ENCODE peak calls at places on chromosome 6, in five cellular contexts. One of them, this sample, is unnamed.

GRCh38 chr6:153170511-153170910 is 39.4 kb upstream of the RGS17 start:
- DNase-seq in AG10803: peak
- DNase-seq in ovary: no peak
- DNase-seq in cardiac fibroblast: peak
- DNase-seq in OCI-LY7: no peak
- DNase-seq in this sample: peak

GRCh38 chr6:160991411-160992322 is at the start of gene MAP3K4:
- DNase-seq in OCI-LY7: peak
- DNase-seq in ovary: peak
- DNase-seq in AG10803: peak
- DNase-seq in cardiac fibroblast: peak
- DNase-seq in this sample: peak

GRCh38 chr6:159908940-159909339 is 18.2 kb downstream of the MAS1 start:
- DNase-seq in cardiac fibroblast: no peak
- DNase-seq in ovary: no peak
- DNase-seq in OCI-LY7: no peak
- DNase-seq in AG10803: no peak
- DNase-seq in this sample: no peak

GRCh38 chr6:26575494-26575939 is 21.2 kb upstream of the ABT1 start:
- DNase-seq in AG10803: no peak
- DNase-seq in ovary: no peak
- DNase-seq in cardiac fibroblast: peak
- DNase-seq in OCI-LY7: no peak
- DNase-seq in this sample: no peak

GRCh38 chr6:119957195-119957594 is 607.6 kb upstream of the MAN1A1 start:
- DNase-seq in AG10803: no peak
- DNase-seq in cardiac fibroblast: no peak
- DNase-seq in OCI-LY7: no peak
- DNase-seq in ovary: no peak
- DNase-seq in this sample: no peak

GRCh38 chr6:75268988-75269354 is 15.6 kb downstream of the TMEM30A start:
- DNase-seq in AG10803: no peak
- DNase-seq in ovary: no peak
- DNase-seq in cardiac fibroblast: no peak
- DNase-seq in OCI-LY7: no peak
- DNase-seq in this sample: no peak

GRCh38 chr6:138410972-138411667 is 7.1 kb downstream of the HEBP2 start:
- DNase-seq in cardiac fibroblast: peak
- DNase-seq in ovary: no peak
- DNase-seq in AG10803: no peak
- DNase-seq in OCI-LY7: no peak
- DNase-seq in this sample: peak

GRCh38 chr6:137927777-137928218 is 60.7 kb downstream of the TNFAIP3 start:
- DNase-seq in cardiac fibroblast: peak
- DNase-seq in ovary: no peak
- DNase-seq in OCI-LY7: peak
- DNase-seq in AG10803: no peak
- DNase-seq in this sample: no peak

GRCh38 chr6:69007781-69008180 is 372.7 kb downstream of the ADGRB3 start:
- DNase-seq in ovary: no peak
- DNase-seq in AG10803: no peak
- DNase-seq in OCI-LY7: no peak
- DNase-seq in cardiac fibroblast: no peak
- DNase-seq in this sample: no peak

GRCh38 chr6:153334121-153334520 is 203.0 kb upstream of the RGS17 start:
- DNase-seq in ovary: no peak
- DNase-seq in OCI-LY7: no peak
- DNase-seq in AG10803: no peak
- DNase-seq in cardiac fibroblast: no peak
- DNase-seq in this sample: no peak

GRCh38 chr6:110720066-110720465 is 95.2 kb downstream of the CDK19 start:
- DNase-seq in ovary: no peak
- DNase-seq in AG10803: no peak
- DNase-seq in cardiac fibroblast: no peak
- DNase-seq in OCI-LY7: no peak
- DNase-seq in this sample: no peak

GRCh38 chr6:657743-658142 is 843 bp upstream of the HUS1B start:
- DNase-seq in OCI-LY7: no peak
- DNase-seq in ovary: no peak
- DNase-seq in cardiac fibroblast: no peak
- DNase-seq in AG10803: no peak
- DNase-seq in this sample: no peak

GRCh38 chr6:43770417-43771209 is 602 bp downstream of the VEGFA start:
- DNase-seq in ovary: peak
- DNase-seq in AG10803: peak
- DNase-seq in cardiac fibroblast: peak
- DNase-seq in OCI-LY7: peak
- DNase-seq in this sample: peak

GRCh38 chr6:91669904-91670295 is 1083.0 kb upstream of the MAP3K7 start:
- DNase-seq in OCI-LY7: no peak
- DNase-seq in AG10803: no peak
- DNase-seq in cardiac fibroblast: no peak
- DNase-seq in ovary: no peak
- DNase-seq in this sample: no peak

GRCh38 chr6:2821554-2821953 is 20.1 kb downstream of the SERPINB1 start:
- DNase-seq in ovary: no peak
- DNase-seq in AG10803: no peak
- DNase-seq in cardiac fibroblast: no peak
- DNase-seq in OCI-LY7: no peak
- DNase-seq in this sample: no peak

GRCh38 chr6:99347804-99348203 is 1.7 kb downstream of the FAXC start:
- DNase-seq in AG10803: no peak
- DNase-seq in OCI-LY7: no peak
- DNase-seq in cardiac fibroblast: no peak
- DNase-seq in ovary: no peak
- DNase-seq in this sample: no peak

GRCh38 chr6:33317418-33317667 is 201 bp downstream of the ZBTB22 start:
- DNase-seq in cardiac fibroblast: no peak
- DNase-seq in AG10803: no peak
- DNase-seq in ovary: peak
- DNase-seq in OCI-LY7: no peak
- DNase-seq in this sample: no peak

GRCh38 chr6:12138377-12138776 is 126.3 kb downstream of the HIVEP1 start:
- DNase-seq in cardiac fibroblast: no peak
- DNase-seq in AG10803: no peak
- DNase-seq in OCI-LY7: no peak
- DNase-seq in ovary: no peak
- DNase-seq in this sample: no peak

GRCh38 chr6:85451586-85452306 is 1.9 kb downstream of the NT5E start:
- DNase-seq in ovary: no peak
- DNase-seq in AG10803: no peak
- DNase-seq in OCI-LY7: no peak
- DNase-seq in cardiac fibroblast: no peak
- DNase-seq in this sample: no peak

GRCh38 chr6:81640891-81641290 is 111.6 kb downstream of the TENT5A start:
- DNase-seq in OCI-LY7: no peak
- DNase-seq in AG10803: no peak
- DNase-seq in ovary: no peak
- DNase-seq in cardiac fibroblast: no peak
- DNase-seq in this sample: no peak

GRCh38 chr6:170206931-170207431 is 83.9 kb downstream of the DLL1 start:
- DNase-seq in cardiac fibroblast: no peak
- DNase-seq in AG10803: no peak
- DNase-seq in ovary: peak
- DNase-seq in OCI-LY7: no peak
- DNase-seq in this sample: no peak

GRCh38 chr6:56021943-56022342 is 146.6 kb upstream of the BMP5 start:
- DNase-seq in AG10803: no peak
- DNase-seq in OCI-LY7: no peak
- DNase-seq in ovary: no peak
- DNase-seq in cardiac fibroblast: no peak
- DNase-seq in this sample: no peak

GRCh38 chr6:20424679-20425078 is 23.0 kb downstream of the E2F3 start:
- DNase-seq in AG10803: peak
- DNase-seq in cardiac fibroblast: peak
- DNase-seq in ovary: no peak
- DNase-seq in OCI-LY7: no peak
- DNase-seq in this sample: no peak

GRCh38 chr6:79034865-79035264 is 43.2 kb downstream of the PHIP start:
- DNase-seq in ovary: no peak
- DNase-seq in cardiac fibroblast: peak
- DNase-seq in AG10803: peak
- DNase-seq in OCI-LY7: no peak
- DNase-seq in this sample: peak

GRCh38 chr6:131960371-131961133 is 9.4 kb upstream of the CCN2 start:
- DNase-seq in OCI-LY7: peak
- DNase-seq in cardiac fibroblast: peak
- DNase-seq in ovary: no peak
- DNase-seq in AG10803: peak
- DNase-seq in this sample: no peak

GRCh38 chr6:67683960-67684359 is 951.1 kb upstream of the ADGRB3 start:
- DNase-seq in ovary: no peak
- DNase-seq in AG10803: peak
- DNase-seq in cardiac fibroblast: peak
- DNase-seq in OCI-LY7: no peak
- DNase-seq in this sample: peak

GRCh38 chr6:158574800-158575199 is 14.9 kb downstream of the TMEM181 start:
- DNase-seq in cardiac fibroblast: no peak
- DNase-seq in AG10803: no peak
- DNase-seq in OCI-LY7: no peak
- DNase-seq in ovary: no peak
- DNase-seq in this sample: no peak

GRCh38 chr6:89037156-89037900 is 43.2 kb upstream of the PNRC1 start:
- DNase-seq in cardiac fibroblast: no peak
- DNase-seq in OCI-LY7: no peak
- DNase-seq in ovary: peak
- DNase-seq in AG10803: no peak
- DNase-seq in this sample: no peak

GRCh38 chr6:2197177-2197671 is 48.2 kb downstream of the GMDS start:
- DNase-seq in ovary: no peak
- DNase-seq in cardiac fibroblast: peak
- DNase-seq in OCI-LY7: no peak
- DNase-seq in AG10803: peak
- DNase-seq in this sample: peak

GRCh38 chr6:89145962-89146747 is at the start of gene PM20D2:
- DNase-seq in cardiac fibroblast: peak
- DNase-seq in ovary: peak
- DNase-seq in OCI-LY7: peak
- DNase-seq in AG10803: peak
- DNase-seq in this sample: peak

GRCh38 chr6:170039156-170040114 is 251.4 kb downstream of the DLL1 start:
- DNase-seq in ovary: no peak
- DNase-seq in OCI-LY7: no peak
- DNase-seq in cardiac fibroblast: no peak
- DNase-seq in AG10803: no peak
- DNase-seq in this sample: no peak

DNA sequence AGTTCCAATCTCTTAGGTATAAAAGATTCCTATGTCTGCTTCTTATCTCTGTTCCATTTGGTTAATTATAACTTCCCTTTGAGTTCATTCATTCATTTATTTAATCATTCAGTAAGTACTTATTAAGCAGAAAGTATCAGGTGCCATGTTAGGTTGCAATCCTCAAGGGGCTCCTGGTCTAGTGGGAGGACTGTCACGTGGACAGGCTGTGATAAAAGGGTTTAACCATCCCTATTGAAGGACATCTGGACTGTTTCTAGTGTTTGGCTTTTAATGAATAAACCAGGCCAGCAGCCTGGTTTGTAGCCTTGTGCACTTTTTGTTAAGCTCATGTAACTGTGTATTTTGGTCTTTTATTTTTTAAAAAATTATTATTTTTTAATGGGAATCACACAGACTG is 162.1 kb upstream of the OGFRL1 start:
- DNase-seq in cardiac fibroblast: no peak
- DNase-seq in ovary: no peak
- DNase-seq in AG10803: no peak
- DNase-seq in OCI-LY7: no peak
- DNase-seq in this sample: no peak
- H3K4me3 ChIP-seq in cardiac fibroblast: no peak
- H3K4me3 ChIP-seq in ovary: no peak
- H3K4me3 ChIP-seq in AG10803: no peak
- H3K4me3 ChIP-seq in OCI-LY7: no peak
- H3K4me3 ChIP-seq in this sample: no peak

DNA sequence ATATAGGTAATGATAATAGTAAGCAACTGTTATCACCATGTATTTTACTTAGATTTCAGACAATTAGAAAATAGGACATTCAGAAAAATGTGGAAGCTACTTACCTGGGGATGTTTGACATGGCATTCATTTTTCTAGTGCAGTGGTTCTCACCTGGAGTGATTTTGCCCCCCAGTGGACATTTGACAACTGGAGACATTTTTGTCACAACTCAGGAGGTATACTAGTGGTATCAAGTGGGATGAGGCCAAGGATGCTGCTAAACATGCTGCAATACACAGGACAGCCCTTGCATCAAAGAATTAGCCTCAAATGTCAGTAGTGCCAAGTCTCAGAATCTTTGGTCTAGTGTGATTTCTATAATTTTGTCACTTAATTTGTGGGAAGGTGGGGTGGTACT is 36.1 kb downstream of the NUS1 start:
- DNase-seq in AG10803: no peak
- DNase-seq in ovary: no peak
- DNase-seq in OCI-LY7: peak
- DNase-seq in cardiac fibroblast: no peak
- DNase-seq in this sample: no peak
- TF ChIP-seq CTCF in AG10803: no peak
- TF ChIP-seq CTCF in ovary: no peak
- TF ChIP-seq CTCF in OCI-LY7: peak
- TF ChIP-seq CTCF in cardiac fibroblast: no peak
- TF ChIP-seq CTCF in this sample: no peak

DNA sequence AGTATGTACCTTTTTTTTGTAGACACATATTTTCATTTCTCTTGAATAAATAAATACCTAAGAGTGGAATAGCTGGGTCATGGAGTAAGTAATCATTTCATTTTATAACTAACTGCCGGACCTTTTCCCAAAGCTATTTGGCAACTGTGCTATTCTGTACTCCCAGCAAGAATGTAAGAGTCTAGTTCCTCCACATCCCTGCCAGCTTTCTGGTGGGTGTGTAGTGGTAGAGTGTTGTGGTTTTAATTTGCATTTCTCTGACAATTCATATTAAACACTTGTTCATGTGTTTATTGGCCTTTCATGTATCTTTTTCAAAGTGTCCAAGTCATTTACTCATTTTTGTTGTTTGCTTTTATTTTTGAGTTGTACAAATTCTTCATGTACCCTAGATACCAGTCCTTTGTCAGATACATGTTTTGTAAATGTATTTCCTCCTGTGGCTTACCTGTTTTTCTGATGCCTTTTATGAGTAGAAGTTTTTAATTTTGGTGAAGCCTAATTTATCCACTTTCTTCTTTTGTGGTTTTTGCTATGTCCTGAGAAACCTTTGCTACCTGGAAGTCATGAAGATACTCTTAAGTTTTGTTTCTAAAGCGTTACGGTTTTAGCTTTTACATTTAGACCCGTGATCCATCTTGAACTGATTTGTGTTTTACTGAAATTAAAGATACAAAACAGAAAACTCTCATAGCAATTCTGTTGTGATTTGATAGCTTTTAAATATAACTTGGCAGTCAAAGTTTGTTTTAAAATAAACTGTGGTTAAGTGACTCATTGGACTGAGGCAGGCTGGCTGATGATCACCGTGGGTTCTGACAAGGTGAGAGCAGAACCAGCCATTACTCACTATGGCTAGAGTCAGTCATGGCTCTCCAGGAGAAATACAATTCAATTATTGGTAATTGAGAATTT is 7.9 kb downstream of the MYLIP start:
- DNase-seq in AG10803: peak
- DNase-seq in ovary: no peak
- DNase-seq in OCI-LY7: no peak
- DNase-seq in cardiac fibroblast: peak
- DNase-seq in this sample: peak
- H3K4me3 ChIP-seq in AG10803: no peak
- H3K4me3 ChIP-seq in ovary: no peak
- H3K4me3 ChIP-seq in OCI-LY7: peak
- H3K4me3 ChIP-seq in cardiac fibroblast: no peak
- H3K4me3 ChIP-seq in this sample: peak

GRCh38 chr6:48671506-48671905 is 560.5 kb upstream of the PTCHD4 start:
- DNase-seq in AG10803: no peak
- DNase-seq in OCI-LY7: no peak
- DNase-seq in cardiac fibroblast: peak
- DNase-seq in ovary: no peak
- DNase-seq in this sample: no peak
- TF ChIP-seq CTCF in AG10803: no peak
- TF ChIP-seq CTCF in OCI-LY7: no peak
- TF ChIP-seq CTCF in cardiac fibroblast: no peak
- TF ChIP-seq CTCF in ovary: no peak
- TF ChIP-seq CTCF in this sample: no peak

This sample was measured in foreskin fibroblast.